ENCODE peak calls at places on chromosomes 5 and 9, in eight cellular contexts. A is PC-9; S is OCI-LY7; B is HEK293T; G is GM19239; K is stimulated activated CD4-positive, alpha-beta T cell treated with anti-CD3 and anti-CD28 coated beads, Interleukin-2, amount 100 ng/mL, for 48 hours; V is stimulated activated CD8-positive, alpha-beta memory T cell treated with anti-CD3 and anti-CD28 coated beads, Interleukin-15, amount 100 ng/mL, for 1 hour; W is T-helper 9 cell. C is an unnamed sample.

GRCh38 chr5:178477224-178478201 is 112.7 kb downstream of the COL23A1 start:
- DNase-seq in W (no peak), V (no peak), A (no peak), G (no peak), S (no peak), B (no peak), K (no peak), C (no peak)

GRCh38 chr9:125763373-125763772 is 16.2 kb downstream of the PBX3 start:
- DNase-seq in S (no peak), A (no peak), G (no peak), K (no peak), B (peak; percentile 66), W (no peak), V (no peak), C (no peak)

GRCh38 chr9:36748322-36748899 is 175.7 kb downstream of the MELK start:
- DNase-seq in W (no peak), V (no peak), K (peak; percentile 21), G (peak; percentile 42), A (no peak), B (peak; percentile 71), S (peak; percentile 47), C (peak; percentile 73)

GRCh38 chr5:38598994-38599611 is 42.7 kb upstream of the LIFR start:
- DNase-seq in S (no peak), A (peak; percentile 80), B (no peak), W (no peak), V (no peak), K (no peak), G (no peak), C (no peak)

GRCh38 chr5:39014544-39014943 is 59.7 kb downstream of the RICTOR start:
- DNase-seq in A (no peak), G (no peak), S (no peak), V (no peak), B (no peak), W (no peak), K (no peak), C (no peak)

GRCh38 chr9:114930063-114930812 is at the start of gene TNFSF8:
- DNase-seq in K (peak; percentile 49), A (no peak), S (peak; percentile 90), V (peak; percentile 21), G (no peak), B (no peak), W (peak; percentile 48), C (no peak)

GRCh38 chr9:104682642-104683041 is 11.7 kb upstream of the OR13D1 start:
- DNase-seq in A (peak; percentile 38), S (peak; percentile 62), V (no peak), K (no peak), W (no peak), B (peak; percentile 20), G (peak; percentile 6), C (no peak)

GRCh38 chr9:133126697-133127339 is 5.8 kb upstream of the RALGDS start:
- DNase-seq in W (no peak), G (no peak), A (no peak), S (no peak), B (no peak), V (no peak), K (no peak), C (no peak)

C was measured in progenitor cell of endocrine pancreas.